ENCODE peak calls at places on chromosomes 3 and 15, in seven cellular contexts. X, H, S, V, U, Q and Y are unnamed samples.

GRCh38 chr3:157132936-157133335 is 27.0 kb downstream of the CCNL1 start:
- DNase-seq in X (no peak), Q (no peak), S (no peak), V (no peak), U (no peak), H (no peak), Y (no peak)

GRCh38 chr3:123028233-123028828 is 768 bp upstream of the SEMA5B start:
- DNase-seq in H (peak), S (peak), Q (no peak), U (no peak), V (no peak), X (no peak), Y (peak)

GRCh38 chr3:53845103-53845880 is 927 bp downstream of the CHDH start:
- DNase-seq in S (peak), X (no peak), V (no peak), U (peak), H (peak), Q (no peak), Y (peak)

GRCh38 chr3:82044918-82045715 is 283.7 kb upstream of the GBE1 start:
- DNase-seq in V (no peak), X (no peak), H (no peak), U (no peak), Q (no peak), S (no peak), Y (no peak)

GRCh38 chr3:48069339-48069738 is 53.1 kb upstream of the MAP4 start:
- DNase-seq in H (no peak), X (no peak), V (no peak), Q (no peak), U (no peak), S (no peak), Y (no peak)

GRCh38 chr3:145519598-145520078 is 641.3 kb downstream of the PLOD2 start:
- DNase-seq in S (no peak), H (no peak), X (no peak), V (no peak), U (no peak), Q (no peak), Y (no peak)

GRCh38 chr3:194871864-194872668 is 186.4 kb downstream of the FAM43A start:
- DNase-seq in S (no peak), X (peak), U (no peak), V (no peak), Q (no peak), H (peak), Y (no peak)

GRCh38 chr3:180679178-180680096 is at the start of gene CCDC39:
- DNase-seq in S (peak), X (no peak), H (peak), V (no peak), U (peak), Q (peak), Y (peak)

GRCh38 chr15:75713338-75713895 is 769 bp upstream of the CSPG4 start:
- DNase-seq in H (peak), Q (no peak), S (no peak), V (no peak), X (no peak), U (peak), Y (peak)

GRCh38 chr3:72446406-72447058 is 401.7 kb downstream of the SHQ1 start:
- DNase-seq in U (peak), V (no peak), X (peak), Q (no peak), S (no peak), H (no peak), Y (no peak)

GRCh38 chr3:106628407-106628806 is 748.8 kb upstream of the CCDC54 start:
- DNase-seq in H (no peak), V (no peak), Q (no peak), S (no peak), X (no peak), U (no peak), Y (no peak)

GRCh38 chr3:142963266-142964149 is at the start of gene PAQR9:
- DNase-seq in Q (no peak), X (no peak), U (no peak), S (peak), H (no peak), V (no peak), Y (no peak)

GRCh38 chr3:139326707-139327106 is 17.1 kb upstream of the MRPS22 start:
- DNase-seq in X (peak), H (no peak), V (no peak), U (no peak), Q (no peak), S (no peak), Y (no peak)

GRCh38 chr3:69282191-69282590 is 103.7 kb downstream of the FRMD4B start:
- DNase-seq in V (no peak), Q (no peak), H (no peak), X (no peak), S (no peak), U (no peak), Y (no peak)

GRCh38 chr3:60192297-60193114 is 1058.7 kb downstream of the FHIT start:
- DNase-seq in X (no peak), U (no peak), Q (peak), V (no peak), H (no peak), S (no peak), Y (no peak)

GRCh38 chr3:149552700-149553099 is 78.2 kb downstream of the TM4SF4 start:
- DNase-seq in V (no peak), H (no peak), Q (no peak), X (no peak), S (no peak), U (no peak), Y (no peak)

GRCh38 chr3:135329479-135329878 is 534.4 kb downstream of the EPHB1 start:
- DNase-seq in U (no peak), S (no peak), V (peak), Q (no peak), X (no peak), H (no peak), Y (no peak)

GRCh38 chr3:53084310-53085001 is 38.6 kb upstream of the SFMBT1 start:
- DNase-seq in U (no peak), V (no peak), S (peak), H (no peak), X (peak), Q (no peak), Y (no peak)

GRCh38 chr3:196774191-196774820 is 34.6 kb downstream of the PAK2 start:
- DNase-seq in S (no peak), Q (peak), U (no peak), X (no peak), V (no peak), H (no peak), Y (no peak)

GRCh38 chr3:128768471-128768870 is 42.5 kb downstream of the RAB7A start:
- DNase-seq in S (no peak), Q (no peak), H (no peak), X (no peak), V (no peak), U (no peak), Y (no peak)

GRCh38 chr3:112857526-112857925 is 10.9 kb upstream of the CD200R1L start:
- DNase-seq in X (no peak), S (no peak), U (no peak), Q (no peak), H (no peak), V (no peak), Y (no peak)

GRCh38 chr3:16378920-16379319 is 113.9 kb downstream of the OXNAD1 start:
- DNase-seq in U (no peak), S (no peak), V (no peak), Q (no peak), X (no peak), H (no peak), Y (no peak)

GRCh38 chr15:34699968-34700640 is 54.7 kb downstream of the GJD2 start:
- DNase-seq in S (no peak), X (no peak), H (no peak), V (no peak), U (no peak), Q (no peak), Y (no peak)

GRCh38 chr3:116135462-116135861 is 309.8 kb downstream of the LSAMP start:
- DNase-seq in X (no peak), Q (no peak), H (peak), S (no peak), V (no peak), U (no peak), Y (peak)
- TF ChIP-seq POLR2AphosphoS5 in X (no peak), Q (no peak), H (peak), S (no peak), V (no peak), U (peak), Y (peak)

GRCh38 chr3:153291052-153291689 is 129.1 kb downstream of the RAP2B start:
- DNase-seq in U (no peak), X (no peak), V (no peak), H (no peak), S (peak), Q (no peak), Y (no peak)
- TF ChIP-seq POLR2A in U (no peak), X (no peak), V (no peak), H (no peak), S (no peak), Q (no peak), Y (no peak)

GRCh38 chr15:70055601-70056051 is 42.1 kb downstream of the TLE3 start:
- DNase-seq in U (no peak), S (peak), Q (no peak), X (peak), V (no peak), H (no peak), Y (no peak)
- TF ChIP-seq EP300 in U (no peak), S (no peak), Q (no peak), X (no peak), V (no peak), H (no peak), Y (no peak)

DNA sequence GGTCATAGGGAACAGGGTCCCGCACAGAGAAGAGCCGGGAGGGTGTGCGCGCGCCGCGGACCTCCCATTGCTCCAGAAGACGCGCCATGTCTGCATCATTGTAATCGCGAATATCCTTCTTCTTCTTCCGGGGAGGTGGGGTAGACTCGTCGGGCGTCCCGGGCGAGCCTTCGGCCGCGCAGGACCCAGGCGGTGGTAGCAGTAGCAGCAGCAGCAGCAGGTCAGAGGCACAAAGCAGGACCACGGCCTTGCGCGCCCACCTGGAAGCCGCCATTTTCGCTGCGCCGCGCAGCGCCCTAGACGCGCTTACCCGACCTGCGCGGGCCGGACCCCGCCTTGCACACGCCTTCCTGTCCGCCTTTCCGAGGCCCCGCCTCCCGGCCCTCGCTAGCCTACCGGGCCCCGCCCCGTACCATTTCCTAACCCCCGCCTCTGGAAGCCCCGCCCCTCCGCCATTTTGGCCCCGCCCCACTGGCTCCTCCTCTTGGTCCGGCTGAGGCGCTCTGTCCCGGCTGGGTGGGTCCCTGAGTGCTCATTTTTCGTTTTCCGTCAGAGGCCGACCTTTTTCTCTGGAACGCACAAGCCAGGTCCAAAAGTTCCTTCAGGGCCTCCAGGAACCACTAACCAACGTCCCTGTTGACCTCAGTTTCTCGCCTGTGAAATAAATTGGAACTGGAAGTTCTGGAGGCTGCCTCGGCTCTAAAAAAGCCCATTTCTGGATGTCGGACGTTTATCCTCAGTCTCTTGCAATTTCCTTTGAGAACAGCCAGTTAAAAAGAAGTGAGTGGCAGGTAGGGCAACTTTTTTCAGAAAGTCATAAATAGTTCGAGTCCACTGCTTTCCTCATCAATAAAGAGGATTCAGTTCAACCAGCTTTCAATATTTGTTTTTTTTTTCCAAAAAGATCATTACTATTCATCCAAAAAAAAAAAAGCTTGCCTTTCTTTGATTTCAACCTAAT is at the start of gene MESD:
- DNase-seq in V (peak), Q (peak), U (peak), X (peak), H (peak), S (peak), Y (peak)
- TF ChIP-seq POLR2AphosphoS5 in V (peak), Q (peak), U (peak), X (peak), H (peak), S (peak), Y (peak)

GRCh38 chr3:14468621-14468981 is 66.2 kb downstream of the SLC6A6 start:
- DNase-seq in H (no peak), V (no peak), Q (no peak), X (no peak), U (no peak), S (no peak), Y (no peak)

GRCh38 chr3:14464521-14464920 is 62.1 kb downstream of the SLC6A6 start:
- DNase-seq in X (no peak), H (no peak), V (no peak), Q (no peak), U (no peak), S (no peak), Y (no peak)

GRCh38 chr3:14465425-14465824 is 63.0 kb downstream of the SLC6A6 start:
- DNase-seq in S (no peak), U (no peak), Q (no peak), X (no peak), H (no peak), V (no peak), Y (no peak)

GRCh38 chr3:14466179-14466903 is 63.9 kb downstream of the SLC6A6 start:
- DNase-seq in Q (no peak), V (no peak), U (no peak), H (no peak), S (no peak), X (no peak), Y (no peak)

GRCh38 chr3:14467723-14468620 is 65.6 kb downstream of the SLC6A6 start:
- DNase-seq in S (peak), V (no peak), H (peak), Q (no peak), X (no peak), U (peak), Y (no peak)
- TF ChIP-seq POLR2A in S (no peak), V (no peak), H (no peak), Q (no peak), X (no peak), U (no peak), Y (no peak)

GRCh38 chr3:67294341-67294740 is 296.2 kb downstream of the KBTBD8 start:
- DNase-seq in S (no peak), H (no peak), X (no peak), U (no peak), V (no peak), Q (no peak), Y (no peak)

GRCh38 chr3:67292356-67293225 is 294.5 kb downstream of the KBTBD8 start:
- DNase-seq in Q (no peak), H (peak), V (no peak), X (no peak), U (peak), S (no peak), Y (no peak)

GRCh38 chr3:67291287-67292252 is 293.5 kb downstream of the KBTBD8 start:
- DNase-seq in S (no peak), V (no peak), H (no peak), X (no peak), U (no peak), Q (no peak), Y (no peak)

GRCh38 chr3:67297715-67298475 is 299.8 kb downstream of the KBTBD8 start:
- DNase-seq in Q (no peak), V (no peak), H (no peak), U (no peak), X (no peak), S (no peak), Y (no peak)

DNA sequence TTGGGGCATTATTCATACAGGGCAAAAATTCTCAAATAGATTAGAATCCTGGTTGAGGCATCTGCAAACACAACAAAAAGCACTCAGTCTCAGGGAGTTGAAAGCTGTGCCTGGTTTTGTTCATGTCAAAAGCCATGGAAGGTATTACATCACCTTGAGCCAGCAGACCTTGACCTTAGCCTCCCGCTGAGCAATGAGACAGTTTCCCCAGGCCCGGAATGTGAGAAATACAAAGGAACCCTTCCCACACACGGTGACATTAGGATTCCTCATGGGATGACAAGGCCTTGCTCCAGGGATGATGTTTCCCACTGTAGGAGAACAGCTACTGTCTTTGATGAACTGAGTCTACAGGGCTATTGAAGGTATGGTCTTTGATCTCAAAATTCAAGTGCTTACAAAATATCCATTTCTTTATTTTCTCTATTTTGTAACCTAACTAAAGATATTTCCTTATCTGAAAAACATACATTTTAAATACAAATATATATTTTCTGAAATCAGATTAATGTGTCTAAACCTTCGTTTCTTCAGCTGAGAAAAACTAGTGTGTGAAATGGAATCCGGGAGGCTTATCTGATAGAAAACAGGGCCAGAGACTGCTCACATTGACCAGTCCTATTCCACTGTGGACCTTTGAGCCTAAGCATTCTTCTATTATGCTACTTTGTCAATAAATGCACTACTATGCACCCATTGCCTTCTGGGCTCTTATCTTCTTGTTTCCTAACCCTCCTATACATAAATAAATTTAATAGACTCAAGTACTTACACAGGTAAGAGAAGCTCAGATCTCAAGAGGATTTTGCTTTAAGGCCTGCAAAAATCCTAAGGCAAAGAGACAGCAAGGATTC is 298.2 kb downstream of the KBTBD8 start:
- DNase-seq in U (no peak), Q (no peak), S (no peak), X (no peak), V (no peak), H (no peak), Y (no peak)
- TF ChIP-seq EP300 in U (no peak), Q (no peak), S (no peak), X (no peak), V (no peak), H (no peak), Y (no peak)

GRCh38 chr15:39589815-39590644 is 9.2 kb downstream of the THBS1 start:
- DNase-seq in S (no peak), V (no peak), U (no peak), H (peak), Q (no peak), X (no peak), Y (peak)
- TF ChIP-seq POLR2AphosphoS5 in S (no peak), V (no peak), U (peak), H (peak), Q (no peak), X (no peak), Y (no peak)

GRCh38 chr15:74616996-74617395 is 1.4 kb downstream of the CLK3 start:
- DNase-seq in S (no peak), U (no peak), Q (no peak), V (no peak), X (no peak), H (no peak), Y (no peak)

GRCh38 chr15:74613953-74614743 is 1.5 kb upstream of the CLK3 start:
- DNase-seq in U (no peak), X (no peak), H (no peak), S (no peak), V (no peak), Q (no peak), Y (no peak)

GRCh38 chr15:74614744-74615312 is 808 bp upstream of the CLK3 start:
- DNase-seq in H (peak), V (no peak), S (peak), Q (peak), X (peak), U (peak), Y (peak)

GRCh38 chr15:74615313-74616019 is at the start of gene CLK3:
- DNase-seq in S (peak), Q (peak), U (peak), V (peak), H (peak), X (peak), Y (peak)

GRCh38 chr15:74616020-74616939 is 644 bp downstream of the CLK3 start:
- DNase-seq in X (peak), V (peak), Q (no peak), U (peak), S (peak), H (peak), Y (peak)
- TF ChIP-seq POLR2A in X (no peak), V (no peak), Q (peak), U (no peak), S (no peak), H (peak), Y (peak)

GRCh38 chr15:70291295-70291694 is 193.6 kb upstream of the TLE3 start:
- DNase-seq in X (no peak), U (no peak), S (no peak), V (no peak), Q (no peak), H (no peak), Y (no peak)
- TF ChIP-seq EP300 in X (no peak), U (no peak), S (no peak), V (no peak), Q (no peak), H (no peak), Y (no peak)

GRCh38 chr15:63121382-63122001 is at the start of gene LACTB:
- DNase-seq in X (peak), U (peak), V (peak), S (peak), H (peak), Q (peak), Y (peak)

GRCh38 chr15:63124506-63124905 is 2.8 kb downstream of the LACTB start:
- DNase-seq in Q (no peak), S (no peak), H (no peak), V (no peak), X (no peak), U (no peak), Y (no peak)

GRCh38 chr15:63126726-63127125 is 5.1 kb downstream of the LACTB start:
- DNase-seq in Q (no peak), V (no peak), X (no peak), H (no peak), S (no peak), U (no peak), Y (no peak)

GRCh38 chr15:63118854-63119253 is 2.8 kb upstream of the LACTB start:
- DNase-seq in V (no peak), S (no peak), X (no peak), Q (no peak), U (no peak), H (no peak), Y (no peak)

DNA sequence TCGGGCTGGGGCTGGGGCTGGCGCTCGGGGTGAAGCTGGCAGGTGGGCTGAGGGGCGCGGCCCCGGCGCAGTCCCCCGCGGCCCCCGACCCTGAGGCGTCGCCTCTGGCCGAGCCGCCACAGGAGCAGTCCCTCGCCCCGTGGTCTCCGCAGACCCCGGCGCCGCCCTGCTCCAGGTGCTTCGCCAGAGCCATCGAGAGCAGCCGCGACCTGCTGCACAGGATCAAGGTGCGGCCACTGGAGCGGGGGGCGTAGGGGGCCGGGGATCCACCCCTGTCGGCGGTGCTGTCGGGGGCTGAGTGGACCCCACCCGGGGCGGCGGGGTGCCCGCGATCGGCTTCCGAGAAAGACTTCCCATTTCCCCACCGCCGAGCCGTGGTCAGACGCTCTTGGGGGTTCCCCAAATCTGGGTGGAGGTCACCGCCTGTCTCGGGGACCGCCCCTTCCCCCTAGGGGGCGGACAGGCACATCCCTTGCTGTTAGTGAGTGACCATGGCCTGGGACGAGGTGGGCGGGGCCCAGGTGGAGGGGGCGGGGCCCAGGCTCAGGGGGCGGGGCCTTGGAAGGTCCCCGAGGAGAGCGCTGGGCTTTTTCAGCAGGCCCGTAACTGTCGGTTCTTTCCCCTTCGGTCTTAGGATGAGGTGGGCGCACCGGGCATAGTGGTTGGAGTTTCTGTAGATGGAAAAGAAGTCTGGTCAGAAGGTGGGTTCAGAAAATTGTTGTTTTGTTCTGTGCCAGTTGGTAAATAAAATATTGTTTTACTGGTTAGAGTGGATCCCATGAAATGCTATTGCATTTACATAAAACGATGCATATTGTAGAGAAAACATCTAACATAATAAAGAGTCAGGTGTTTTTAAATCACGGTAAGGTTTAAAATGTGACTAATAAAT is 587 bp downstream of the LACTB start:
- DNase-seq in U (peak), S (peak), Q (peak), H (peak), X (peak), V (peak), Y (peak)
- TF ChIP-seq POLR2AphosphoS5 in U (peak), S (no peak), Q (no peak), H (peak), X (peak), V (peak), Y (peak)